ENCODE peak calls at places on chromosomes 1 and 21, in four cellular contexts. D is GM12878, J is HepG2, M is K562. X is an unnamed sample.

GRCh38 chr21:43322311-43322710 is 104.6 kb downstream of the SIK1 start:
- DNase-seq in D (no peak), J (no peak), M (no peak), X (no peak)

GRCh38 chr1:153465728-153466625 is 5.5 kb upstream of the S100A7 start:
- DNase-seq in D (no peak), J (peak), M (peak), X (peak)

GRCh38 chr1:182299728-182300581 is 91.6 kb downstream of the GLUL start:
- DNase-seq in D (no peak), J (peak), M (peak), X (no peak)

GRCh38 chr21:37916795-37917142 is 512 bp upstream of the KCNJ6 start:
- DNase-seq in D (no peak), J (peak), M (peak), X (no peak)

GRCh38 chr21:46667191-46667734 is 31.8 kb downstream of the PRMT2 start:
- DNase-seq in D (no peak), J (peak), M (no peak), X (peak)

GRCh38 chr1:78038071-78038470 is 7.7 kb upstream of the GIPC2 start:
- DNase-seq in D (no peak), J (no peak), M (no peak), X (peak)

GRCh38 chr1:28582248-28582615 is 9.8 kb upstream of the RAB42 start:
- DNase-seq in D (no peak), J (no peak), M (no peak), X (peak)

GRCh38 chr1:73593379-73593778 is 604.6 kb downstream of the LRRIQ3 start:
- DNase-seq in D (no peak), J (no peak), M (no peak), X (peak)

GRCh38 chr1:170534626-170535147 is 2.7 kb downstream of the GORAB start:
- DNase-seq in D (no peak), J (peak), M (no peak), X (no peak)

GRCh38 chr1:245673920-245674414 is 519.2 kb downstream of the KIF26B start:
- DNase-seq in D (peak), J (no peak), M (no peak), X (no peak)

GRCh38 chr21:44572959-44573583 is 458 bp upstream of the KRTAP10-4 start:
- DNase-seq in D (no peak), J (peak), M (peak), X (no peak)
- TF ChIP-seq MYC in D (no peak), J (no peak), M (no peak), X (no peak)

GRCh38 chr1:21552715-21553114 is 43.5 kb downstream of the ALPL start:
- DNase-seq in D (no peak), J (no peak), M (no peak), X (peak)
- H3K9ac ChIP-seq in D (no peak), J (no peak), M (no peak), X (no peak)

DNA sequence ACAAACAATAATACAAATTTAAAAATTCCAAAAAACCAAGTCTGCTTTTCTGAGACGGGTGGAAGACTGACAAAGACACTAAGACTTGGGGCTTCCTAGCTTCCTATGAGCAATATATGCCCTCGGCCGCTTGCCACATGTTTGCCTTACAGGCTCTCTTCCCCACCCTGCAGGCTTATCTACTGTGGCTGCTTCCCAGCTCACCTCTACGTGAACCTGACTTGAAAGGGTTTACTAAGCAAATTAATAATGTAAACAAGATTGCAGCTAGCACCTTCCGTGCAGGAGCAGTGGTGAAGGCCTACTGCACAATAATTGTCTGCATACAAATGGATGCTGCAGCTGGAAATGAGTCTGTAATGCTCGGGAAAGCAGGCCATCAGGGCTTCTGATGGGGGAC is 152.9 kb upstream of the DAB1 start:
- DNase-seq in D (no peak), J (peak), M (no peak), X (no peak)
- TF ChIP-seq MYC in D (no peak), J (no peak), M (no peak), X (no peak)

GRCh38 chr21:45123440-45123839 is 49.1 kb downstream of the ADARB1 start:
- DNase-seq in D (no peak), J (peak), M (no peak), X (no peak)
- H3K9ac ChIP-seq in D (no peak), J (no peak), M (no peak), X (no peak)

DNA sequence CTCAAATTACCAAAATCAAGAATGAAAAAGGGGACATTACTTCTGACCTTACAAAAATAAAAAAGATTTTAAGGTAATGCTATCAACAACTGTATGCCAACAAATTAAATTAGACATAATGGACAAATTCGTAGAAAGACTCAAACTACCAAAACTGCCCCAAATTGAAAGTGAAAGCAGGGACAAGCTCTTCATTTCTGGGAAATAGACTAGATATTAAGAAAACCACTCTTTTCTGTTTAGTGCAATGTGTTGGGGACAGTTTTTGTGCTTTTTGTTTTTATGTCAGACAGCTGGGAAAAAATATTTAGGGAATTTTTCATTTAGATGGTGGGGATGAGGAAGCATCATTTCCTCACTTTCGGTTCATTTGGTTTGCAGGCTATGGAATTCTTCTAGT is 4.9 kb upstream of the GBP1 start:
- DNase-seq in D (no peak), J (no peak), M (no peak), X (no peak)
- TF ChIP-seq MYC in D (no peak), J (no peak), M (no peak), X (no peak)

DNA sequence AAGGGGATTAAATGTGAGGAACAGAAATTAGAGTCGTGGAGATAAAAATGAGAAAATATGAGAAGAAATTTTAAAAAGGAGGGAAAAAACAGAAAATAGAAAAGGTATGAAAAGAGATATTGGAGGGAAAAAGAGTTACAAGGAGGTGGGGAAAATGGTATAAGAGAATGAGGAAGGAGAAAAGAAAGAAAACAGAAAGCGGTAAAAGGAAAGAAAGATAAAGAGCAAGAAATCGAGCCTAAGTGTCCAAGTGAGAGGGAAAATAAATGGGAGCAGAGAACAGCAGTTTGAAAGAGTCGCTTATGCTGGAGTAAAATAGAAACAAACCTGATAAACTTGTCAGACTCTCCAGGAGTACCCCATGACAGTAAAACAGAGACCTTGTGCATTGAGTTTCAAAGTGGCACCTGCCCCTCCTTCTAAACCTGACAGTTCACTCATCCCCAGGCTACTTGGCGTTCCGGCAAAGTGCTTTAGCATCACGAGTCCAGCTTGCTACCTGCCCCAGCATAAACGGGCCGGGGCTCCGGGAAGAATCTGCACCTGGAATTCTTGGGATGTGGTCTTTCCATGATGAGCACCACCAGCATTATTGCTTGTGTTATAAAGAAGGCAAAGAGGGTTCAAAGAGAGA is 585 bp downstream of the NEGR1 start:
- DNase-seq in D (no peak), J (no peak), M (no peak), X (no peak)
- H3K9ac ChIP-seq in D (no peak), J (no peak), M (no peak), X (peak)

DNA sequence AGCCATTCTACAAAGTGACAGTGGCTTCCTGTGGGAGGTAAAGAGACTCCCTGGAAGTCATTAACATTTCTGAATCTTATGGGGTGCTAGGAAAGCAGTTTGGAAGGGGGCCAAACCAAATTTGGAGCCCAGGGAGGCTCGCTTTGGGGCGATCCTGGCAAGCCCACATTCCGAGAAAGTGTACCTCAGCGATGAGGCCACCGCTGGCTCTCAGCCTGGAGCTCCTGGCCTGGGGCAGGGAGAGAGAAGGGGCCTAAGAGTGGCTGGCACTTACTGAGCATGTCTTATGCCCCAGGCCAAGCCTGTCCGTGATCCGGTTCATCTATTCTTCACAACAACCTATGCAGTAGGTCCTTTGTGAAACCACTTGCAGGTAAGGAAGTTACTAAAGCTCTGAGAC is 98.8 kb downstream of the CCDC185 start:
- DNase-seq in D (no peak), J (no peak), M (no peak), X (no peak)
- TF ChIP-seq MYC in D (no peak), J (no peak), M (no peak), X (no peak)

DNA sequence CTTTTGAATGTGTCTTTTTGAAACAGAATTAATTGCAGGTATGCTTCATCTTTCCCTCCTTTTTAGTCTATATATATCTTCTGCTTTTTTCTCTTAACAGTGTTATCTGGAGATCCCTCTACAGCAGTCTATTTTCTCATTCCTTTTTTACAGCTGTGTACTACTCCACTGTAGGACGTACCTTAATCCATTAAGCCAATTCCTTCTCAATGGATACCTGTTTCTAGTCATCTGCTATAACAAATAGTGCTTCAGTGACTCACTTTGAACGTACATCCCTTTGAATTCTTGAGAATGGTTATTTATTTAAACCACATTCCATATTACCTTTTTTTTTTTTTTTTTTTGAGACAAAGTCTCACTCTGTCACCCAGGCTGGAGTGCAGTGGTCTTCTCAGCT is 15.6 kb downstream of the PCNX2 start:
- DNase-seq in D (no peak), J (no peak), M (no peak), X (no peak)
- H3K9ac ChIP-seq in D (no peak), J (no peak), M (no peak), X (no peak)